ENCODE peak calls at places on chromosomes 6 and 20, in nine cellular contexts. One of them, this sample, is unnamed.

GRCh38 chr20:3250091-3250504 is 11.1 kb upstream of the SLC4A11 start:
- DNase-seq in prostate gland: no peak
- DNase-seq in mucosa of descending colon: no peak
- DNase-seq in aorta: no peak
- DNase-seq in PC-9: peak; percentile 34
- DNase-seq in cardiac muscle cell: no peak
- DNase-seq in upper lobe of right lung: no peak
- DNase-seq in CD8-positive, alpha-beta memory T cell: no peak
- DNase-seq in lower lobe of right lung: no peak
- DNase-seq in this sample: no peak

GRCh38 chr6:21348462-21349195 is 244.9 kb upstream of the SOX4 start:
- DNase-seq in aorta: peak; percentile 75
- DNase-seq in cardiac muscle cell: peak; percentile 64
- DNase-seq in lower lobe of right lung: peak; percentile 53
- DNase-seq in CD8-positive, alpha-beta memory T cell: no peak
- DNase-seq in prostate gland: no peak
- DNase-seq in PC-9: peak; percentile 68
- DNase-seq in upper lobe of right lung: peak; percentile 70
- DNase-seq in mucosa of descending colon: no peak
- DNase-seq in this sample: no peak

GRCh38 chr6:27188885-27189418 is 58.5 kb upstream of the PRSS16 start:
- DNase-seq in mucosa of descending colon: no peak
- DNase-seq in upper lobe of right lung: no peak
- DNase-seq in aorta: no peak
- DNase-seq in CD8-positive, alpha-beta memory T cell: peak; percentile 60
- DNase-seq in prostate gland: peak; percentile 72
- DNase-seq in lower lobe of right lung: peak; percentile 60
- DNase-seq in PC-9: peak; percentile 55
- DNase-seq in cardiac muscle cell: peak; percentile 88
- DNase-seq in this sample: peak; percentile 44

GRCh38 chr6:40152701-40153100 is 218.4 kb upstream of the MOCS1 start:
- DNase-seq in PC-9: no peak
- DNase-seq in prostate gland: no peak
- DNase-seq in CD8-positive, alpha-beta memory T cell: no peak
- DNase-seq in upper lobe of right lung: no peak
- DNase-seq in cardiac muscle cell: no peak
- DNase-seq in aorta: no peak
- DNase-seq in mucosa of descending colon: no peak
- DNase-seq in lower lobe of right lung: no peak
- DNase-seq in this sample: no peak

GRCh38 chr6:124962617-124963415 is 579 bp downstream of the RNF217 start:
- DNase-seq in mucosa of descending colon: peak; percentile 63
- DNase-seq in cardiac muscle cell: peak; percentile 50
- DNase-seq in lower lobe of right lung: peak; percentile 64
- DNase-seq in CD8-positive, alpha-beta memory T cell: no peak
- DNase-seq in aorta: peak; percentile 84
- DNase-seq in upper lobe of right lung: peak; percentile 79
- DNase-seq in PC-9: peak; percentile 46
- DNase-seq in prostate gland: peak; percentile 41
- DNase-seq in this sample: no peak

GRCh38 chr6:143260857-143261256 is 189.6 kb downstream of the ADAT2 start:
- DNase-seq in CD8-positive, alpha-beta memory T cell: no peak
- DNase-seq in upper lobe of right lung: no peak
- DNase-seq in aorta: no peak
- DNase-seq in mucosa of descending colon: no peak
- DNase-seq in lower lobe of right lung: no peak
- DNase-seq in prostate gland: no peak
- DNase-seq in cardiac muscle cell: no peak
- DNase-seq in PC-9: peak; percentile 2
- DNase-seq in this sample: no peak

GRCh38 chr6:64948261-64948660 is 758.8 kb downstream of the EYS start:
- DNase-seq in lower lobe of right lung: no peak
- DNase-seq in prostate gland: no peak
- DNase-seq in upper lobe of right lung: no peak
- DNase-seq in mucosa of descending colon: no peak
- DNase-seq in aorta: no peak
- DNase-seq in cardiac muscle cell: no peak
- DNase-seq in CD8-positive, alpha-beta memory T cell: no peak
- DNase-seq in PC-9: no peak
- DNase-seq in this sample: no peak

GRCh38 chr20:32479697-32480140 is 105.4 kb downstream of the NOL4L start:
- DNase-seq in cardiac muscle cell: no peak
- DNase-seq in PC-9: no peak
- DNase-seq in lower lobe of right lung: no peak
- DNase-seq in upper lobe of right lung: no peak
- DNase-seq in aorta: peak; percentile 49
- DNase-seq in CD8-positive, alpha-beta memory T cell: no peak
- DNase-seq in mucosa of descending colon: peak; percentile 73
- DNase-seq in prostate gland: no peak
- DNase-seq in this sample: no peak

GRCh38 chr6:137076277-137077068 is 31.7 kb upstream of the IL20RA start:
- DNase-seq in cardiac muscle cell: peak; percentile 77
- DNase-seq in prostate gland: peak; percentile 85
- DNase-seq in aorta: no peak
- DNase-seq in CD8-positive, alpha-beta memory T cell: peak; percentile 14
- DNase-seq in lower lobe of right lung: peak; percentile 78
- DNase-seq in mucosa of descending colon: no peak
- DNase-seq in PC-9: peak; percentile 65
- DNase-seq in upper lobe of right lung: peak; percentile 81
- DNase-seq in this sample: peak; percentile 45

GRCh38 chr6:21005816-21006553 is 471.7 kb downstream of the CDKAL1 start:
- DNase-seq in mucosa of descending colon: no peak
- DNase-seq in prostate gland: no peak
- DNase-seq in PC-9: peak; percentile 11
- DNase-seq in aorta: no peak
- DNase-seq in upper lobe of right lung: no peak
- DNase-seq in cardiac muscle cell: peak; percentile 82
- DNase-seq in lower lobe of right lung: no peak
- DNase-seq in CD8-positive, alpha-beta memory T cell: no peak
- DNase-seq in this sample: no peak

GRCh38 chr6:160088069-160088773 is 33.4 kb upstream of the SLC22A1 start:
- DNase-seq in CD8-positive, alpha-beta memory T cell: no peak
- DNase-seq in PC-9: peak; percentile 9
- DNase-seq in upper lobe of right lung: no peak
- DNase-seq in lower lobe of right lung: no peak
- DNase-seq in aorta: peak; percentile 91
- DNase-seq in cardiac muscle cell: peak; percentile 85
- DNase-seq in mucosa of descending colon: no peak
- DNase-seq in prostate gland: peak; percentile 65
- DNase-seq in this sample: no peak

DNA sequence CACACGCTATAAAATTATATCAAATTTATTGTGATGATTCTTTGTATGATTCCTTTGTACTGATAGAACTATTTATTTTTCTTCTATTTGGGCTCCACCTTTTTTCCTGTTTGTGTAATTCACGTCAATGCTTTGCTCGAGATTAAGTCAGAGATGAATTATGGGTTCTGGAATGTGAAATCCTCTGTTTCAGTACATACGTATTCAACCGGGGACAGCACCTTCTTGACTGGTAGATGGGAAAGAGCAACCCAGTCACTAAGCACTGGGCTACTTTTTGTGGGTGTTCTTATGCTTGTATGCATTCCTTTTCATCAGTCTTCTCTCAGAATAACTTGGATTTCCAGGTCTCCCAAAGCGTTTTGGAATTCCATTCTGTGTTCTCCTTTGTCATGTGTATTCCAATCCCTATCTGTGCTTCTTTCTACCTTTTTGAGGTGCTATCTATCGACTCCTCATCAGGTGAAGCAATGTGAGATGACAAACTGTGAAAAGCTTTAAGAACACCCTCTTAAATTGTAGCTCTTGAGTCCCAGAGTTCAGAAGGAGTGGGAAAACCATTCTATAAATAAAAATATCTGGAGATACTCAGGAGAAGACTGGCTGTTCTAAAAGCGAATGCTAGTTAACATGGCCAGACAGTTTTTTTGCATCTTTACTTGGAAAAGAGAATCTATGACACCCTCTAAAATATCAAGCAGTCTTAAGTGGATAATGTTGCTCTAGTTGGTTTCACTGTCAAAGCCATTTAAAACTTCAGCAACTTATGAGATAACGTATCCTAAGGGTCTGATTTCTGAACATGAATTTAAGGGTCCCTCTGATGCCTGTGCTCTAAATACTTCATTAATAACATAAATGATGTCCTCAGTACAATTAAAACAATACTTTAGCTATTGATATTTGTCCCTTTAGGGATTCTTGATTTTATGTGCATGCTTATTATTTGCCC is 197.7 kb upstream of the PREP start:
- DNase-seq in mucosa of descending colon: no peak
- DNase-seq in aorta: no peak
- DNase-seq in cardiac muscle cell: peak; percentile 81
- DNase-seq in PC-9: no peak
- DNase-seq in CD8-positive, alpha-beta memory T cell: no peak
- DNase-seq in lower lobe of right lung: no peak
- DNase-seq in upper lobe of right lung: no peak
- DNase-seq in prostate gland: no peak
- DNase-seq in this sample: no peak
- H3K4me1 ChIP-seq in mucosa of descending colon: peaks cover 4% of the 10 kb centered on the region
- H3K4me1 ChIP-seq in aorta: peaks cover 13% of the 10 kb centered on the region
- H3K4me1 ChIP-seq in cardiac muscle cell: peaks cover 17% of the 10 kb centered on the region
- H3K4me1 ChIP-seq in PC-9: peaks cover 52% of the 10 kb centered on the region
- H3K4me1 ChIP-seq in CD8-positive, alpha-beta memory T cell: peaks cover 8% of the 10 kb centered on the region
- H3K4me1 ChIP-seq in lower lobe of right lung: peaks cover 19% of the 10 kb centered on the region
- H3K4me1 ChIP-seq in upper lobe of right lung: peaks cover 10% of the 10 kb centered on the region
- H3K4me1 ChIP-seq in prostate gland: peaks cover 13% of the 10 kb centered on the region
- H3K4me1 ChIP-seq in this sample: no peaks in the 10 kb centered on the region

GRCh38 chr6:158910484-158911075 is 89.4 kb downstream of the RSPH3 start:
- DNase-seq in lower lobe of right lung: no peak
- DNase-seq in CD8-positive, alpha-beta memory T cell: peak; percentile 21
- DNase-seq in prostate gland: peak; percentile 79
- DNase-seq in mucosa of descending colon: no peak
- DNase-seq in aorta: no peak
- DNase-seq in cardiac muscle cell: no peak
- DNase-seq in upper lobe of right lung: no peak
- DNase-seq in PC-9: peak; percentile 63
- DNase-seq in this sample: no peak

GRCh38 chr6:158914923-158915322 is 85.1 kb downstream of the RSPH3 start:
- DNase-seq in lower lobe of right lung: no peak
- DNase-seq in prostate gland: no peak
- DNase-seq in PC-9: no peak
- DNase-seq in upper lobe of right lung: no peak
- DNase-seq in cardiac muscle cell: no peak
- DNase-seq in aorta: no peak
- DNase-seq in CD8-positive, alpha-beta memory T cell: no peak
- DNase-seq in mucosa of descending colon: no peak
- DNase-seq in this sample: no peak

GRCh38 chr6:158911746-158912158 is 88.2 kb downstream of the RSPH3 start:
- DNase-seq in lower lobe of right lung: no peak
- DNase-seq in cardiac muscle cell: no peak
- DNase-seq in CD8-positive, alpha-beta memory T cell: peak; percentile 12
- DNase-seq in aorta: no peak
- DNase-seq in upper lobe of right lung: no peak
- DNase-seq in mucosa of descending colon: no peak
- DNase-seq in prostate gland: no peak
- DNase-seq in PC-9: peak; percentile 68
- DNase-seq in this sample: no peak

GRCh38 chr6:158909938-158910337 is 90.1 kb downstream of the RSPH3 start:
- DNase-seq in lower lobe of right lung: no peak
- DNase-seq in CD8-positive, alpha-beta memory T cell: no peak
- DNase-seq in mucosa of descending colon: no peak
- DNase-seq in upper lobe of right lung: no peak
- DNase-seq in PC-9: no peak
- DNase-seq in aorta: no peak
- DNase-seq in cardiac muscle cell: peak; percentile 7
- DNase-seq in prostate gland: no peak
- DNase-seq in this sample: no peak

DNA sequence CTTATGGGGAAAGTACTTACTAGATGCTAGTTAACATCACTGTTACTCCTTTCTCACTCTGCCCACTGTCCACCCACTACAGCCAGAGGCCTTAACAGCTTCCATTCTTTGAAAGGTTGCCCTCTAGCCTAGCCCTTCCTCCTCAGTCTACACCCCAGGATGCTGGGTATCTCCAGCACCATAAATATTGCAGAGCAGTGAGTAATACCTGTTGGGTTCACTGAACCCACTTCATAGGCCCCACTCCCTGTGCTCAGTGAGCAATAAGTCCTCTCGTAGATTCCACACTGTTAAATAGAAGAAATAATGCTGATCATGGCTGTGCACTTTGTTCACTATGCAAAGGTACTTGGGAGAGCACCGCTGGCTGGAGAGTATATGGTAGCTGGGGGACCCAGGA is 87.4 kb downstream of the RSPH3 start:
- DNase-seq in mucosa of descending colon: no peak
- DNase-seq in aorta: no peak
- DNase-seq in cardiac muscle cell: no peak
- DNase-seq in prostate gland: no peak
- DNase-seq in lower lobe of right lung: no peak
- DNase-seq in PC-9: no peak
- DNase-seq in upper lobe of right lung: no peak
- DNase-seq in CD8-positive, alpha-beta memory T cell: no peak
- DNase-seq in this sample: no peak
- H3K9me3 ChIP-seq in mucosa of descending colon: no peaks in the 10 kb centered on the region
- H3K9me3 ChIP-seq in aorta: no peaks in the 10 kb centered on the region
- H3K9me3 ChIP-seq in cardiac muscle cell: no peaks in the 10 kb centered on the region
- H3K9me3 ChIP-seq in prostate gland: no peaks in the 10 kb centered on the region
- H3K9me3 ChIP-seq in lower lobe of right lung: no peaks in the 10 kb centered on the region
- H3K9me3 ChIP-seq in PC-9: no peaks in the 10 kb centered on the region
- H3K9me3 ChIP-seq in upper lobe of right lung: no peaks in the 10 kb centered on the region
- H3K9me3 ChIP-seq in CD8-positive, alpha-beta memory T cell: no peaks in the 10 kb centered on the region
- H3K9me3 ChIP-seq in this sample: no peaks in the 10 kb centered on the region

DNA sequence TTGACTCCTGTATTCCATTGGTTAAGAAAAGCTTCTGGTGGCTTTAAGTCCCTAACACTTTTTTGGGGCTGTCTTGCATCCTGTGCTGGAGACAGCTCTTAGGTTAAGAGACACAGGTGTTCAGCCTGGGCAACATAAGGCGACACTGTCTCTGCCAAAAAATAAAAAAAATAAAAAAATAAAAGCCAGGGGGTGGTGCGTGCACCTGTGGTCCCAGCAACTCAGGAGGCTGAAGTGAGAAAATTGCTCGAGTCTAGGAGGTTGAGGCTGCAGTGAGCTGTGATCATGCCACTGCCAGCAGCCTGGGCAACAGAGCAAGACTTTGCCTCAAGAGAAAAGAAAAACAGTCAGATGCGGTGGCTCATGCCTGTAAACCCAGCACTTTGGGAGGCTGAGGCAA is 55.6 kb upstream of the ZMYND8 start:
- DNase-seq in upper lobe of right lung: no peak
- DNase-seq in mucosa of descending colon: peak; percentile 30
- DNase-seq in prostate gland: no peak
- DNase-seq in cardiac muscle cell: no peak
- DNase-seq in CD8-positive, alpha-beta memory T cell: no peak
- DNase-seq in lower lobe of right lung: no peak
- DNase-seq in aorta: no peak
- DNase-seq in PC-9: no peak
- DNase-seq in this sample: no peak
- H3K4me1 ChIP-seq in upper lobe of right lung: peaks cover 24% of the 10 kb centered on the region
- H3K4me1 ChIP-seq in mucosa of descending colon: no peaks in the 10 kb centered on the region
- H3K4me1 ChIP-seq in prostate gland: no peaks in the 10 kb centered on the region
- H3K4me1 ChIP-seq in cardiac muscle cell: no peaks in the 10 kb centered on the region
- H3K4me1 ChIP-seq in CD8-positive, alpha-beta memory T cell: peaks cover 25% of the 10 kb centered on the region
- H3K4me1 ChIP-seq in lower lobe of right lung: peaks cover 54% of the 10 kb centered on the region
- H3K4me1 ChIP-seq in aorta: no peaks in the 10 kb centered on the region
- H3K4me1 ChIP-seq in PC-9: peaks cover 11% of the 10 kb centered on the region
- H3K4me1 ChIP-seq in this sample: peaks cover 13% of the 10 kb centered on the region

DNA sequence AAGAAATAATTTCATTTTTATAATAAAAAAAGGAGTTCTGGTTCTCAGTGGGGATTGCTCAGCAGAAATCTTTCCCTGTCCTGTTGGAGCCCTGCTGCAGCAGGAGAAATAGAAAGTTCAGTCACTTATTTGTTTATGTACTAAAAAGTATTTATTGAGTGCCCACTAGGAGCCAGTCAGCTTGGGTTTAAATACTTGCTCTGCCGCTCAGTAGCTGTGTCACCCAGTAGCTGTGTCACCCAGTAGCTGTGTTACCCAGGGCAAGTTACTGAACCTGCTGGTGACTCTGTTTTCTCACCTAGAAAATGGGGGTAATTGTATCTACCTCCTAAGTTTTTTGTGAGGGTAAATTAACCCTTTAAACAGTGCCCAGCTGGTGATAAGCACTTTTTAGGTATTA is 32.9 kb downstream of the FOXF2 start:
- DNase-seq in lower lobe of right lung: no peak
- DNase-seq in PC-9: no peak
- DNase-seq in aorta: no peak
- DNase-seq in prostate gland: no peak
- DNase-seq in mucosa of descending colon: no peak
- DNase-seq in cardiac muscle cell: no peak
- DNase-seq in upper lobe of right lung: no peak
- DNase-seq in CD8-positive, alpha-beta memory T cell: no peak
- DNase-seq in this sample: no peak
- H3K9me3 ChIP-seq in lower lobe of right lung: no peaks in the 10 kb centered on the region
- H3K9me3 ChIP-seq in PC-9: no peaks in the 10 kb centered on the region
- H3K9me3 ChIP-seq in aorta: no peaks in the 10 kb centered on the region
- H3K9me3 ChIP-seq in prostate gland: no peaks in the 10 kb centered on the region
- H3K9me3 ChIP-seq in mucosa of descending colon: peaks cover 2% of the 10 kb centered on the region
- H3K9me3 ChIP-seq in cardiac muscle cell: no peaks in the 10 kb centered on the region
- H3K9me3 ChIP-seq in upper lobe of right lung: no peaks in the 10 kb centered on the region
- H3K9me3 ChIP-seq in CD8-positive, alpha-beta memory T cell: no peaks in the 10 kb centered on the region
- H3K9me3 ChIP-seq in this sample: no peaks in the 10 kb centered on the region

This sample was measured in naive thymus-derived CD4-positive, alpha-beta T cell.